ENCODE peak calls at places on chromosomes 12 and 14, in ten cellular contexts. A, C, T, D, Q, X, Y, S, I and J are unnamed samples.

GRCh38 chr12:79546461-79547043 is 144.2 kb downstream of the PAWR start:
- DNase-seq in Q (no peak), D (no peak), T (no peak), X (peak), I (peak), Y (no peak), C (peak), S (no peak), A (no peak), J (no peak)

GRCh38 chr12:124764451-124764850 is 99.2 kb downstream of the SCARB1 start:
- DNase-seq in S (no peak), X (peak), Q (peak), A (no peak), T (peak), C (peak), I (peak), Y (peak), D (no peak), J (no peak)

GRCh38 chr14:22557846-22558220 is 31.2 kb downstream of the DAD1 start:
- DNase-seq in Y (no peak), D (no peak), C (no peak), Q (no peak), A (no peak), I (no peak), X (no peak), T (no peak), S (no peak), J (no peak)

GRCh38 chr14:78010688-78011087 is 159.5 kb upstream of the NRXN3 start:
- DNase-seq in S (no peak), I (no peak), D (no peak), Y (no peak), X (peak), A (no peak), T (no peak), Q (no peak), C (peak), J (no peak)

GRCh38 chr12:46660719-46661118 is 165.1 kb downstream of the SLC38A4 start:
- DNase-seq in I (no peak), X (peak), D (no peak), Q (no peak), Y (no peak), S (no peak), C (peak), A (no peak), T (no peak), J (no peak)

GRCh38 chr12:64665506-64665905 is 55.2 kb downstream of the RASSF3 start:
- DNase-seq in D (no peak), X (peak), S (no peak), T (peak), A (no peak), I (peak), C (no peak), Q (peak), Y (no peak), J (no peak)

GRCh38 chr14:103520657-103521437 is 1.8 kb downstream of the CKB start:
- DNase-seq in A (peak), I (peak), Q (peak), D (peak), C (peak), S (peak), Y (peak), T (peak), X (peak), J (peak)

GRCh38 chr12:121725420-121725819 is 12.9 kb downstream of the TMEM120B start:
- DNase-seq in I (no peak), X (no peak), Q (no peak), D (no peak), C (no peak), Y (no peak), A (no peak), T (no peak), S (no peak), J (no peak)

GRCh38 chr14:67734675-67735074 is 33.0 kb downstream of the RDH12 start:
- DNase-seq in A (no peak), I (no peak), S (no peak), X (no peak), C (peak), D (no peak), Q (no peak), T (no peak), Y (no peak), J (no peak)

GRCh38 chr14:68521952-68522509 is 270.8 kb downstream of the ZFP36L1 start:
- DNase-seq in C (no peak), D (no peak), Q (no peak), S (no peak), X (no peak), T (no peak), A (no peak), Y (no peak), I (no peak), J (no peak)

GRCh38 chr12:67019070-67019469 is 250.1 kb upstream of the CAND1 start:
- DNase-seq in D (no peak), T (no peak), C (no peak), I (no peak), S (no peak), X (peak), Q (no peak), Y (no peak), A (no peak), J (no peak)

GRCh38 chr12:108193922-108194321 is 64.8 kb downstream of the WSCD2 start:
- DNase-seq in X (peak), A (no peak), T (peak), Q (peak), D (peak), S (peak), C (peak), Y (no peak), I (peak), J (no peak)

GRCh38 chr12:125113800-125114199 is 48.6 kb downstream of the AACS start:
- DNase-seq in T (no peak), X (no peak), Y (no peak), A (no peak), Q (no peak), S (no peak), D (no peak), I (no peak), C (no peak), J (no peak)

GRCh38 chr14:66495214-66496098 is 9.3 kb downstream of the CCDC196 start:
- DNase-seq in I (peak), Q (peak), X (peak), S (peak), A (no peak), D (no peak), T (peak), C (peak), Y (no peak), J (no peak)

GRCh38 chr12:58313091-58313855 is 371.9 kb downstream of the ATP23 start:
- DNase-seq in A (no peak), T (no peak), Q (no peak), D (no peak), I (no peak), S (no peak), C (peak), X (peak), Y (no peak), J (no peak)

GRCh38 chr12:58310828-58311273 is 369.5 kb downstream of the ATP23 start:
- DNase-seq in D (no peak), T (no peak), A (no peak), Q (no peak), C (peak), I (peak), X (peak), Y (no peak), S (no peak), J (no peak)

GRCh38 chr12:58306266-58306995 is 365.1 kb downstream of the ATP23 start:
- DNase-seq in T (no peak), Q (no peak), Y (no peak), S (no peak), X (no peak), A (no peak), D (no peak), C (peak), I (no peak), J (no peak)

GRCh38 chr12:58309806-58310205 is 368.4 kb downstream of the ATP23 start:
- DNase-seq in I (no peak), A (no peak), C (no peak), T (no peak), Q (no peak), Y (no peak), D (no peak), S (no peak), X (peak), J (no peak)

DNA sequence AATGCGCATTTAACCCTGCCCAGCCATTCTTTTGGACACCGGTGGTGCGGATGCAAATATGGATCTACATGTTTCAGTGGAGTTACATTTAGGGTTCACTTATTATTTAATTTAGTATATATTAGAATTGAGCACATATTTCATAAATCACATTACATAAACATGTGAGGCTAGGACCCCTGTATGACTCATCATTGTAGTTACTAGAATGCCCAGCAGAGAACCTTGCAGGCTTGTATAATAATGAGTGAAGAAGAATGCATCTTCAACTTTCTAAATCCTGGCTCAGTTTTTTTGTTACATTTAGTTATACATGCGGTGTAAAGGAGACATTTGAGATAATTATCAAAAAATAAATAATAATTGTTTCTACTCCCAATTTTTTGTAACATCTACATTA is 369.0 kb downstream of the ATP23 start:
- DNase-seq in X (peak), Y (no peak), S (no peak), Q (no peak), T (no peak), I (no peak), C (peak), D (no peak), A (no peak), J (no peak)
- TF ChIP-seq CTCF in X (peak), Y (no peak), S (no peak), Q (no peak), T (no peak), I (no peak), C (no peak), D (no peak), A (no peak), J (no peak)

GRCh38 chr14:30006695-30007094 is 79.0 kb upstream of the PRKD1 start:
- DNase-seq in T (no peak), D (no peak), S (no peak), A (no peak), X (no peak), C (no peak), Y (no peak), Q (no peak), I (no peak), J (no peak)

GRCh38 chr14:30002859-30003258 is 75.2 kb upstream of the PRKD1 start:
- DNase-seq in C (no peak), A (no peak), D (no peak), Q (no peak), Y (no peak), I (no peak), X (peak), T (no peak), S (no peak), J (no peak)

GRCh38 chr14:30005114-30005698 is 77.6 kb upstream of the PRKD1 start:
- DNase-seq in T (peak), X (peak), S (no peak), Y (no peak), C (peak), I (peak), A (no peak), Q (no peak), D (no peak), J (no peak)
- TF ChIP-seq CTCF in T (peak), X (peak), S (peak), Y (peak), C (peak), I (peak), A (peak), Q (peak), D (no peak), J (peak)

GRCh38 chr12:56104815-56105476 is 587 bp downstream of the PA2G4 start:
- DNase-seq in Q (peak), C (peak), T (peak), D (no peak), I (peak), S (no peak), A (no peak), X (peak), Y (peak), J (no peak)
- TF ChIP-seq CTCF in Q (no peak), C (no peak), T (peak), D (no peak), I (no peak), S (no peak), A (no peak), X (peak), Y (no peak), J (no peak)

DNA sequence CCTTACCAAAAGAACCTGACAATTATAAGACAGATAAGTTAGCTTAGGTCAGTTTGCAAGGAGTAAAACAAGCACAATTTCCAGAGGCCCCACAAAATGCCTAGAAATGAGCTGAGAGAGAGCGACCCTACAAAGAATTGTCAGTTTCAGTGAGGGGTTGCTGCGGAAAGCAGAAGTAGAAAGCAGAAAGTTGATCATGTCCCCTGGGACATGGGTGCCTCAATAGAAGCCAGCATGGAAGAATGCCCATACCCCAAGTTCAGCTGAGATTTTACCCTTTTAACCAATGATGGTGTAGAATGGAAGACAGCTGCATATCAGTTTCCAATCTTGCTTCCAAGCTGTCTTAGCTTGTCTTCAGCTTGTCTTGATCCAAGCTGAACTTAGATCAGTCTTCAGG is 21.8 kb upstream of the CRY1 start:
- DNase-seq in C (no peak), I (no peak), T (no peak), Q (no peak), A (no peak), Y (no peak), D (no peak), X (no peak), S (no peak), J (no peak)
- TF ChIP-seq CTCF in C (no peak), I (no peak), T (no peak), Q (no peak), A (no peak), Y (no peak), D (no peak), X (no peak), S (no peak), J (no peak)